ENCODE peak calls at places on chromosomes 16 and 17, in six cellular contexts. G is HCT116, N is GM23338, J is PC-3, C is GM23248, P is MM.1S. S is an unnamed sample.

GRCh38 chr16:68128577-68129305 is 43.6 kb downstream of the NFATC3 start:
- DNase-seq in G (no peak), N (peak), J (peak), C (peak), P (no peak), S (no peak)

GRCh38 chr16:15951852-15952251 is 2.4 kb downstream of the ABCC1 start:
- DNase-seq in G (no peak), N (no peak), J (no peak), C (no peak), P (no peak), S (no peak)

GRCh38 chr16:3797904-3798811 is 80.8 kb upstream of the TRAP1 start:
- DNase-seq in G (no peak), N (peak), J (no peak), C (no peak), P (no peak), S (peak)

GRCh38 chr16:2483160-2483559 is 8.2 kb downstream of the TBC1D24 start:
- DNase-seq in G (no peak), N (no peak), J (no peak), C (peak), P (no peak), S (no peak)

GRCh38 chr16:19219836-19220235 is 51.8 kb downstream of the SYT17 start:
- DNase-seq in G (no peak), N (no peak), J (no peak), C (no peak), P (no peak), S (no peak)

GRCh38 chr16:67000384-67001158 is 12.2 kb downstream of the CES4A start:
- DNase-seq in G (no peak), N (peak), J (peak), C (peak), P (no peak), S (peak)

GRCh38 chr16:909281-910000 is 61.3 kb downstream of the LMF1 start:
- DNase-seq in G (no peak), N (no peak), J (no peak), C (no peak), P (no peak), S (no peak)

GRCh38 chr17:63421681-63422645 is 24.1 kb downstream of the CYB561 start:
- DNase-seq in G (no peak), N (no peak), J (no peak), C (no peak), P (no peak), S (no peak)

GRCh38 chr17:48604770-48605329 is at the start of gene HOXB6:
- DNase-seq in G (no peak), N (no peak), J (peak), C (peak), P (no peak), S (no peak)

GRCh38 chr16:49782405-49782804 is 73.5 kb downstream of the ZNF423 start:
- DNase-seq in G (no peak), N (no peak), J (peak), C (no peak), P (no peak), S (no peak)

GRCh38 chr16:25108054-25108453 is 3.5 kb upstream of the LCMT1 start:
- DNase-seq in G (no peak), N (peak), J (peak), C (no peak), P (peak), S (no peak)

GRCh38 chr16:68470461-68471150 is 22.3 kb upstream of the SMPD3 start:
- DNase-seq in G (no peak), N (no peak), J (no peak), C (no peak), P (peak), S (no peak)

GRCh38 chr16:19856120-19856519 is 28.5 kb downstream of the GPRC5B start:
- DNase-seq in G (no peak), N (no peak), J (no peak), C (no peak), P (no peak), S (no peak)

GRCh38 chr16:2196981-2197511 is 641 bp upstream of the CASKIN1 start:
- DNase-seq in G (no peak), N (no peak), J (no peak), C (peak), P (no peak), S (no peak)

GRCh38 chr16:50027829-50028228 is 2.8 kb downstream of the CNEP1R1 start:
- DNase-seq in G (no peak), N (no peak), J (no peak), C (no peak), P (no peak), S (no peak)

GRCh38 chr16:23595951-23596720 is at the start of gene NDUFAB1:
- DNase-seq in G (peak), N (peak), J (peak), C (peak), P (peak), S (peak)

GRCh38 chr17:29102741-29103181 is 59.8 kb downstream of the PIPOX start:
- DNase-seq in G (no peak), N (no peak), J (no peak), C (no peak), P (no peak), S (no peak)

GRCh38 chr16:27920391-27920891 is 143.1 kb downstream of the GSG1L start:
- DNase-seq in G (peak), N (peak), J (peak), C (peak), P (no peak), S (peak)

GRCh38 chr16:19380316-19380715 is 37.4 kb upstream of the TMC5 start:
- DNase-seq in G (no peak), N (no peak), J (no peak), C (no peak), P (peak), S (no peak)

GRCh38 chr16:57892447-57893096 is 78.4 kb downstream of the CNGB1 start:
- DNase-seq in G (no peak), N (no peak), J (no peak), C (no peak), P (no peak), S (no peak)

GRCh38 chr16:57688487-57688986 is 6.1 kb upstream of the DRC7 start:
- DNase-seq in G (no peak), N (no peak), J (no peak), C (no peak), P (no peak), S (no peak)

GRCh38 chr16:30896203-30896889 is at the start of gene CTF1:
- DNase-seq in G (peak), N (peak), J (peak), C (peak), P (no peak), S (peak)

GRCh38 chr16:88348377-88349152 is 34.2 kb upstream of the ZNF469 start:
- DNase-seq in G (no peak), N (no peak), J (no peak), C (no peak), P (no peak), S (no peak)

GRCh38 chr16:15460601-15461000 is 26.2 kb downstream of the BMERB1 start:
- DNase-seq in G (no peak), N (no peak), J (no peak), C (no peak), P (no peak), S (no peak)

GRCh38 chr17:40556884-40557414 is 8.3 kb downstream of the CCR7 start:
- DNase-seq in G (no peak), N (no peak), J (no peak), C (no peak), P (no peak), S (no peak)

GRCh38 chr17:4998027-4998665 is 396 bp downstream of the KIF1C start:
- DNase-seq in G (no peak), N (peak), J (no peak), C (no peak), P (no peak), S (peak)

GRCh38 chr16:85608515-85608885 is 4.6 kb upstream of the GSE1 start:
- DNase-seq in G (no peak), N (no peak), J (no peak), C (no peak), P (no peak), S (no peak)

GRCh38 chr16:66508261-66508913 is 41.5 kb downstream of the TK2 start:
- DNase-seq in G (no peak), N (no peak), J (peak), C (peak), P (no peak), S (no peak)

GRCh38 chr16:12976491-12976890 is 75.1 kb downstream of the SHISA9 start:
- DNase-seq in G (no peak), N (no peak), J (no peak), C (no peak), P (no peak), S (no peak)
- TF ChIP-seq EZH2phosphoT487 in G (no peak), N (no peak), J (no peak), C (no peak), P (no peak), S (no peak)

GRCh38 chr17:9363440-9364350 is 211.9 kb downstream of the STX8 start:
- DNase-seq in G (peak), N (no peak), J (peak), C (peak), P (no peak), S (no peak)
- TF ChIP-seq EZH2phosphoT487 in G (no peak), N (no peak), J (no peak), C (no peak), P (no peak), S (no peak)

DNA sequence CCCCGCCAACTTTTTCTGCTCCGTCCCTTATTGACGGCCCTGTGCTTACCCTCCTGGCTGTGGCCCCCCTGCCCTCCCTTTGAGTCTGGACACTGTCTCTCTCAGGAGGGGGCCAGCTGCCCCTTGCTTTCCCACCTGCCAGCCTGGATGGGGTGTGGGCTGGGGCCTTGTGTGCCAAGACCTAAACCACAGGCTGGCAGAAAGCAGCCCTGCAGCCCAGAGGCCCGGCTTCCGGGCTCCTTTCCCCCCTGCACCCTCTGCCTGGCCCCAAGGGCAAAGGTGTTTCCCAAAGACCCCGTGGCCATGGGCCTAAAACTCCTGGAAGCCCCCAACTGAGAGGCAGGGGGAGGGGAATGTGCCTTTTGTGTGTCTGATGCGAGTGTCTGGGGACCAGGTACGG is 17.5 kb downstream of the GPT2 start:
- DNase-seq in G (no peak), N (no peak), J (no peak), C (no peak), P (no peak), S (no peak)
- TF ChIP-seq EZH2phosphoT487 in G (no peak), N (no peak), J (no peak), C (no peak), P (no peak), S (no peak)

GRCh38 chr17:37488009-37488604 is 1.6 kb upstream of the DUSP14 start:
- DNase-seq in G (peak), N (peak), J (peak), C (peak), P (peak), S (peak)
- TF ChIP-seq EZH2phosphoT487 in G (no peak), N (no peak), J (peak), C (no peak), P (no peak), S (no peak)